ENCODE peak calls at places on chromosomes 1 and 21, in six cellular contexts. A, I, T, F, Y and O are unnamed samples.
A peak's percentile ranks its signal among the peaks of the same experiment; 100 is the strongest.

GRCh38 chr21:43643193-43643592 is 16.1 kb downstream of the HSF2BP start:
- DNase-seq in A (no peak), I (no peak), T (no peak), F (no peak), Y (no peak), O (no peak)

GRCh38 chr1:67716800-67717199 is 31.8 kb downstream of the GADD45A start:
- DNase-seq in A (peak; percentile 73), I (peak; percentile 53), T (peak; percentile 32), F (no peak), Y (peak; percentile 61), O (no peak)

GRCh38 chr1:91793877-91794276 is 92.1 kb downstream of the TGFBR3 start:
- DNase-seq in A (no peak), I (no peak), T (no peak), F (no peak), Y (no peak), O (no peak)

GRCh38 chr1:46448109-46448911 is 41.3 kb upstream of the DMBX1 start:
- DNase-seq in A (no peak), I (no peak), T (no peak), F (no peak), Y (no peak), O (no peak)

GRCh38 chr1:29632436-29633270 is 396.3 kb downstream of the PTPRU start:
- DNase-seq in A (no peak), I (no peak), T (no peak), F (no peak), Y (no peak), O (no peak)

GRCh38 chr1:54487571-54488050 is 60.4 kb upstream of the ACOT11 start:
- DNase-seq in A (peak; percentile 60), I (no peak), T (no peak), F (no peak), Y (peak; percentile 23), O (no peak)

GRCh38 chr1:29629401-29629800 is 393.1 kb downstream of the PTPRU start:
- DNase-seq in A (no peak), I (no peak), T (no peak), F (no peak), Y (no peak), O (no peak)

GRCh38 chr1:119617751-119618691 is 30.0 kb downstream of the ZNF697 start:
- DNase-seq in A (no peak), I (no peak), T (peak; percentile 13), F (no peak), Y (no peak), O (no peak)

GRCh38 chr1:221824025-221824424 is 82.1 kb upstream of the DUSP10 start:
- DNase-seq in A (peak; percentile 90), I (no peak), T (peak; percentile 82), F (no peak), Y (peak; percentile 70), O (no peak)

GRCh38 chr1:27004471-27005165 is 8.0 kb downstream of the TENT5B start:
- DNase-seq in A (no peak), I (peak; percentile 58), T (no peak), F (no peak), Y (no peak), O (no peak)
- H3K4me3 ChIP-seq in A (no peak overlapping the region), I (no peak overlapping the region), T (no peak overlapping the region), F (no peak overlapping the region), Y (no peak overlapping the region), O (no peak overlapping the region)

DNA sequence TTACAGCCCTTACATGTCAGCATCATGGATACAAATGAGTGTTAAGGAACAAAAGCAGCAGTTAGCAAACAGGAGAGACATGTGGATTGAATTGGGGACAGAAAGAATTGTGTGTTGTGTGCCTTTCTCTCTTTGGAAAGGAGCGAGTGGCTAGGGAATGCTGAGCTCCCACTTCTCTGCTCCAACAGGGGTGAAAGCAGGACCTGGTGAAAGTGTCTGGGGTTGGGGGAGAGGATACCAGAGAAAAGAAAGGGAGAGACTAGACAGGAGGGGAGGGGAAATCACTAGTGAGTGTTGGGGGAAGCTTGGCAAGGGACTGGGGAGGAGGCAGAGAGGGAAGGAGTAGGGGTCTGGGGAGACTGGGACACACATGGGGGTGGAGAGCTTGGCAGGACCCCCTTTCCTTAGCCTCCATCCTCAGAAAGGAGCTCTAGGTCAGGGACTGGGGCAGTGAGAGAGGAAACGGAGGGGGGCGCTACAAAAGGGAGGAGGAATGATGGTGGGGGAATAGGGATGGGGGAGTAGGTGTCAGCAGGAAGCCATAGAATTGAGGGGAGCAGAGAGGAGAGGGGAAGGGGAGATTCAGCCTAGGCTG is 2.2 kb downstream of the KIRREL1 start:
- DNase-seq in A (no peak), I (no peak), T (no peak), F (no peak), Y (no peak), O (no peak)
- H3K4me3 ChIP-seq in A (peak overlapping the region; percentile 97), I (no peak overlapping the region), T (peak overlapping the region; percentile 98), F (no peak overlapping the region), Y (no peak overlapping the region), O (no peak overlapping the region)

DNA sequence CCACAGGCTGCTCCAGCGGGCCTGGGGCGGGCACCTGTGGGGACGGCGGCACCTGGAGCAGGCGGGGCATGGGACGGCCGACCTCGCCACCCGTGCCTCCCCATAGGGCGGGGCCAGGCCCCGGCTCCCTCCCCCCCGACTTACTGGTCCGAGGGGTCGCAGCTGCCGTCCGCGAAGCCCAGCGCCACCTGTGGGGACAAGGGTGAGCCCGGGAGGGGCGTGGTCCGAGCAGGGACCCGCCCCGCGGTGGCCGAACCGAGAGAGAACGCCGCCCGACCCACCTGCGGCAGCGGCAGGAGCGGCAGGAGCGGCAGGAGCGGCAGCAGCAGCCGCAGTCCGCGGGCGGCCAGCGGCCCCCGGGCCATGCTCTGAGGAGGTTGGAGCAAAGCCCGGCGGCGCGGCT is at the start of gene TMEM52:
- DNase-seq in A (no peak), I (no peak), T (no peak), F (no peak), Y (peak; percentile 48), O (no peak)
- H3K4me3 ChIP-seq in A (peak within 1 kb of the TSS; percentile 65), I (peak within 1 kb of the TSS; percentile 1), T (peak within 1 kb of the TSS; percentile 33), F (peak within 1 kb of the TSS; percentile 73), Y (peak within 1 kb of the TSS; percentile 78), O (peak within 1 kb of the TSS; percentile 44)

DNA sequence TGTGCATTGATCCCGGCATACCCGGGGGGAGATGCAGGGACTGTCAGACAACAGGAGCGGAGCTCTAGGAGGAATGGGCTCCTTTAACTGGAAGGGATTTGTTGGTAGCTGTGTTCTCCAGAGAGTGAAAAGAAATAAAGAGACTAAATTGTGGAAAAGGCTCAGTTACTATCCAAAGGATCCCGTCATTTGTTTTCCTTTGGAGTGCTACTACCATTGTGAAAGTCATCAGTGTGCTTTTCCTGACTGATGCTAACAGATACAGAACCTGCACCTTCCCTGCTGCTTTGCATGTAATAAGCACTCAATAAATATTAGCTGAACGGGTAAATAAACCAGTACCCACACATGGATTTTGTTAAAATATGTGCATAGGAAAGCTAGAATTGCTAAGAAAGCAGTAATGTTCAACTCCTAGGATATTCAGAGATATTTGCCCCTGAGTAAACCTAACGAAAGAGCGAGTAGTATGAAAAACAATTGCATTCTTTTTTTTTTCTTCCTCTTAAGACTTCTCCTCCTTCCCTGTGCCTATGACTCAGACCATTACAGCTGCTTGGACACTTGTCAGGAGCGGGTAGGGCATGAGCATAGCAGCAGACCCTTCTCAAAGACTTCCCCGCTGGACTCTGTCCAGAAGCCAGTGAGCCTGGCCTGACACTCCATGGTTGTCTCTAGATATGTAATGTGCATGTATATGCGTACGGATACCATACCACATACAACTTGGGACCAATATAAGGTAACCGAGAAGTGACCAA is 41.6 kb downstream of the PTGFRN start:
- DNase-seq in A (peak; percentile 83), I (peak; percentile 63), T (peak; percentile 84), F (no peak), Y (no peak), O (no peak)
- H3K4me3 ChIP-seq in A (peak overlapping the region; percentile 55), I (no peak overlapping the region), T (no peak overlapping the region), F (no peak overlapping the region), Y (no peak overlapping the region), O (no peak overlapping the region)

DNA sequence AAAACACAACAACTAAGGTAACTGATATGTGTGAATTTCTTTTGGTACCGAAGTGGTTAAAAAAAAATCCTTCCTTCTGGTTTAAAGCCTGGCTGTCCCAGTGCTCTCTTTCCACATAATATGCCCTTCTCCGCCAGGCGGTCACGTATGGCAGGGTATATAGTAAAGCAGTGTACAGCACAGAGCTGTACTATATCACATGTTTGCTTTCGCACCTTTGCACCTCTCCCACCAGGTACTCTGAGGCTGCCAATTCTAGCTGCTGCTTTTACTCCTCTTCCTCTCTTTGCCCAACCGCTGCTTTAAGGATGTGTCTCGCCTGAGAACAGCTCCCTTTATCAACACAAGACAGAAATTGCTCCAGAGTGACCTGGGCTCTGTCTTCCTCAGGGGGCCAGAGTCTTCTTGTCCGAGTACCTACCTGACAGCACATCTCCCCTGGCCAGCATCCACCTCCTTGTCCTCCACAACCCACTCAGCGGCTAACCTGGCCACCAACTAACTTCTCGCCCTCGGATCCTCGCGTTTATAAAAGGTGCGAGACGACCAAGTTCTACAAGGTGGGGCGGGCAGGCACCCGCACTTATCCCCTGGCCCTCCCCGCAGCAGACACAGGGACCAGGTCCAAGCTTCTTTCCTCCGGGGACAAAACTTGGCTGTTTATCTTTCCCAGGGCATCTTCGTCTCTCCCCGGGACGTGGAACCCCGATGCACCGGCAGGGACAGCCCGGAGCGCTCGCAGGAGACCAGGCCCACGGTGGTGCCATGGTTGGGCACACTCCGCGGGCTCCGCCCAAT is 1.6 kb downstream of the COLGALT2 start:
- DNase-seq in A (peak; percentile 28), I (no peak), T (no peak), F (no peak), Y (no peak), O (no peak)
- H3K4me3 ChIP-seq in A (peak overlapping the region; percentile 82), I (peak overlapping the region; percentile 35), T (peak overlapping the region; percentile 49), F (no peak overlapping the region), Y (no peak overlapping the region), O (no peak overlapping the region)

GRCh38 chr1:224429616-224430015 is 5.0 kb downstream of the WDR26 start:
- DNase-seq in A (no peak), I (no peak), T (no peak), F (no peak), Y (no peak), O (no peak)

GRCh38 chr1:224430511-224431113 is 4.0 kb downstream of the WDR26 start:
- DNase-seq in A (peak; percentile 86), I (no peak), T (peak; percentile 71), F (no peak), Y (peak; percentile 43), O (peak; percentile 75)

GRCh38 chr1:224431726-224432125 is 2.9 kb downstream of the WDR26 start:
- DNase-seq in A (no peak), I (no peak), T (no peak), F (no peak), Y (no peak), O (no peak)

GRCh38 chr1:224425279-224425884 is 9.2 kb downstream of the WDR26 start:
- DNase-seq in A (no peak), I (no peak), T (no peak), F (no peak), Y (no peak), O (no peak)

GRCh38 chr1:224427346-224427745 is 7.3 kb downstream of the WDR26 start:
- DNase-seq in A (peak; percentile 89), I (no peak), T (peak; percentile 86), F (no peak), Y (no peak), O (no peak)
- H3K4me3 ChIP-seq in A (peak overlapping the region; percentile 30), I (no peak overlapping the region), T (no peak overlapping the region), F (no peak overlapping the region), Y (no peak overlapping the region), O (no peak overlapping the region)